ENCODE peak calls at places on chromosomes 5 and 9, in four cellular contexts. One of them, this sample, is unnamed.

GRCh38 chr9:132488611-132489010 is 78.6 kb downstream of the CFAP77 start:
- DNase-seq in memory B cell: no peak
- DNase-seq in erythroblast: no peak
- DNase-seq in ELR: no peak
- DNase-seq in this sample: no peak

GRCh38 chr5:57594436-57594835 is 111.8 kb upstream of the ACTBL2 start:
- DNase-seq in erythroblast: no peak
- DNase-seq in ELR: no peak
- DNase-seq in memory B cell: no peak
- DNase-seq in this sample: no peak

GRCh38 chr5:151123897-151124751 is 33.5 kb downstream of the ANXA6 start:
- DNase-seq in ELR: peak
- DNase-seq in memory B cell: peak
- DNase-seq in erythroblast: peak
- DNase-seq in this sample: peak

GRCh38 chr5:54234304-54234938 is 76.0 kb downstream of the ARL15 start:
- DNase-seq in ELR: peak
- DNase-seq in memory B cell: no peak
- DNase-seq in erythroblast: peak
- DNase-seq in this sample: no peak

GRCh38 chr9:136840140-136840876 is 2.0 kb upstream of the AJM1 start:
- DNase-seq in erythroblast: no peak
- DNase-seq in ELR: no peak
- DNase-seq in memory B cell: no peak
- DNase-seq in this sample: no peak

GRCh38 chr5:137360607-137361006 is 138.5 kb downstream of the SPOCK1 start:
- DNase-seq in erythroblast: no peak
- DNase-seq in memory B cell: no peak
- DNase-seq in ELR: peak
- DNase-seq in this sample: no peak

GRCh38 chr5:76625087-76625860 is 2.1 kb upstream of the F2RL2 start:
- DNase-seq in erythroblast: peak
- DNase-seq in memory B cell: no peak
- DNase-seq in ELR: no peak
- DNase-seq in this sample: no peak

GRCh38 chr5:166401391-166401790 is 1890.1 kb upstream of the WWC1 start:
- DNase-seq in erythroblast: no peak
- DNase-seq in memory B cell: no peak
- DNase-seq in ELR: no peak
- DNase-seq in this sample: no peak

GRCh38 chr5:5218396-5218795 is 78.3 kb downstream of the ADAMTS16 start:
- DNase-seq in erythroblast: no peak
- DNase-seq in memory B cell: no peak
- DNase-seq in ELR: no peak
- DNase-seq in this sample: no peak

GRCh38 chr5:52491071-52491828 is 296.5 kb upstream of the ITGA1 start:
- DNase-seq in erythroblast: no peak
- DNase-seq in ELR: no peak
- DNase-seq in memory B cell: no peak
- DNase-seq in this sample: no peak

GRCh38 chr5:140118294-140118936 is 4.5 kb downstream of the PURA start:
- DNase-seq in erythroblast: no peak
- DNase-seq in memory B cell: no peak
- DNase-seq in ELR: peak
- DNase-seq in this sample: no peak

This sample was measured in GM12891.